ENCODE peak calls at places on chromosomes 16 and 17, in six cellular contexts. One of them, this sample, is unnamed.

GRCh38 chr17:38572665-38573365 is 32.9 kb downstream of the SRCIN1 start:
- DNase-seq in K562: peak; percentile 24
- DNase-seq in GM12878: no peak
- DNase-seq in H1: no peak
- DNase-seq in HepG2: no peak
- DNase-seq in GM12892: peak; percentile 50
- DNase-seq in this sample: peak; percentile 59

GRCh38 chr17:36183001-36183810 is 6.8 kb upstream of the TBC1D3B start:
- DNase-seq in GM12878: no peak
- DNase-seq in H1: peak; percentile 89
- DNase-seq in K562: peak; percentile 33
- DNase-seq in GM12892: peak; percentile 50
- DNase-seq in HepG2: peak; percentile 37
- DNase-seq in this sample: peak; percentile 64

GRCh38 chr16:2428051-2428786 is 1.0 kb upstream of the CCNF start:
- DNase-seq in HepG2: no peak
- DNase-seq in H1: peak; percentile 77
- DNase-seq in GM12892: no peak
- DNase-seq in K562: peak; percentile 87
- DNase-seq in GM12878: no peak
- DNase-seq in this sample: no peak

GRCh38 chr16:10314811-10315210 is 71.0 kb upstream of the ATF7IP2 start:
- DNase-seq in GM12892: no peak
- DNase-seq in K562: peak; percentile 42
- DNase-seq in HepG2: peak; percentile 65
- DNase-seq in H1: no peak
- DNase-seq in GM12878: no peak
- DNase-seq in this sample: no peak

GRCh38 chr17:12667299-12667958 is 1.7 kb downstream of the MYOCD start:
- DNase-seq in GM12892: no peak
- DNase-seq in H1: peak; percentile 52
- DNase-seq in GM12878: no peak
- DNase-seq in HepG2: peak; percentile 62
- DNase-seq in K562: peak; percentile 34
- DNase-seq in this sample: peak; percentile 18

GRCh38 chr17:37494401-37494831 is 4.7 kb downstream of the DUSP14 start:
- DNase-seq in GM12878: no peak
- DNase-seq in H1: no peak
- DNase-seq in HepG2: peak; percentile 51
- DNase-seq in K562: no peak
- DNase-seq in GM12892: no peak
- DNase-seq in this sample: no peak

GRCh38 chr17:57861000-57861736 is 11.3 kb upstream of the MRPS23 start:
- DNase-seq in K562: peak; percentile 62
- DNase-seq in GM12878: no peak
- DNase-seq in HepG2: peak; percentile 94
- DNase-seq in GM12892: no peak
- DNase-seq in H1: peak; percentile 64
- DNase-seq in this sample: no peak

GRCh38 chr17:72387487-72387886 is 266.7 kb downstream of the SOX9 start:
- DNase-seq in HepG2: peak; percentile 39
- DNase-seq in K562: no peak
- DNase-seq in GM12892: no peak
- DNase-seq in GM12878: no peak
- DNase-seq in H1: no peak
- DNase-seq in this sample: no peak

GRCh38 chr17:34370376-34370996 is 7.5 kb upstream of the CCL1 start:
- DNase-seq in K562: no peak
- DNase-seq in HepG2: no peak
- DNase-seq in H1: no peak
- DNase-seq in GM12892: no peak
- DNase-seq in GM12878: no peak
- DNase-seq in this sample: no peak

GRCh38 chr17:81481011-81481799 is 31.4 kb downstream of the ACTG1 start:
- DNase-seq in H1: peak; percentile 70
- DNase-seq in K562: peak; percentile 92
- DNase-seq in HepG2: no peak
- DNase-seq in GM12892: no peak
- DNase-seq in GM12878: no peak
- DNase-seq in this sample: no peak

GRCh38 chr17:29390856-29391631 is 881 bp downstream of the TAOK1 start:
- DNase-seq in GM12892: no peak
- DNase-seq in H1: peak; percentile 78
- DNase-seq in HepG2: peak; percentile 46
- DNase-seq in K562: peak; percentile 56
- DNase-seq in GM12878: no peak
- DNase-seq in this sample: no peak

GRCh38 chr16:4116328-4117249 is at the start of gene ADCY9:
- DNase-seq in GM12878: no peak
- DNase-seq in GM12892: peak; percentile 81
- DNase-seq in HepG2: peak; percentile 50
- DNase-seq in H1: peak; percentile 85
- DNase-seq in K562: peak; percentile 82
- DNase-seq in this sample: peak; percentile 87

GRCh38 chr17:6487243-6488007 is 43.2 kb downstream of the PIMREG start:
- DNase-seq in HepG2: no peak
- DNase-seq in H1: no peak
- DNase-seq in GM12892: no peak
- DNase-seq in GM12878: no peak
- DNase-seq in K562: no peak
- DNase-seq in this sample: no peak

GRCh38 chr17:60065136-60065535 is 13.6 kb downstream of the HEATR6 start:
- DNase-seq in H1: no peak
- DNase-seq in K562: no peak
- DNase-seq in GM12892: no peak
- DNase-seq in HepG2: no peak
- DNase-seq in GM12878: no peak
- DNase-seq in this sample: no peak

GRCh38 chr16:1993731-1994131 is 4.0 kb downstream of the SYNGR3 start:
- DNase-seq in H1: no peak
- DNase-seq in GM12878: no peak
- DNase-seq in K562: peak; percentile 45
- DNase-seq in GM12892: no peak
- DNase-seq in HepG2: peak; percentile 79
- DNase-seq in this sample: no peak

GRCh38 chr16:29825145-29826044 is 5.1 kb downstream of the MVP start:
- DNase-seq in HepG2: no peak
- DNase-seq in H1: no peak
- DNase-seq in GM12892: peak; percentile 72
- DNase-seq in K562: peak; percentile 42
- DNase-seq in GM12878: no peak
- DNase-seq in this sample: peak; percentile 69

GRCh38 chr16:84864266-84864955 is 44.6 kb downstream of the CRISPLD2 start:
- DNase-seq in HepG2: no peak
- DNase-seq in GM12878: no peak
- DNase-seq in GM12892: no peak
- DNase-seq in H1: no peak
- DNase-seq in K562: no peak
- DNase-seq in this sample: no peak

GRCh38 chr16:76668207-76668725 is 391.1 kb downstream of the CNTNAP4 start:
- DNase-seq in GM12892: no peak
- DNase-seq in K562: peak; percentile 58
- DNase-seq in HepG2: peak; percentile 25
- DNase-seq in GM12878: no peak
- DNase-seq in H1: no peak
- DNase-seq in this sample: no peak

GRCh38 chr16:4976079-4976478 is 17.9 kb downstream of the SEC14L5 start:
- DNase-seq in H1: no peak
- DNase-seq in HepG2: no peak
- DNase-seq in GM12892: peak; percentile 63
- DNase-seq in GM12878: peak; percentile 57
- DNase-seq in K562: no peak
- DNase-seq in this sample: peak; percentile 86

GRCh38 chr17:33732116-33732515 is 439.0 kb upstream of the ASIC2 start:
- DNase-seq in GM12892: no peak
- DNase-seq in K562: peak; percentile 35
- DNase-seq in HepG2: peak; percentile 3
- DNase-seq in H1: no peak
- DNase-seq in GM12878: no peak
- DNase-seq in this sample: no peak

GRCh38 chr17:40535924-40536717 is 29.2 kb downstream of the CCR7 start:
- DNase-seq in K562: peak; percentile 94
- DNase-seq in HepG2: no peak
- DNase-seq in H1: no peak
- DNase-seq in GM12892: no peak
- DNase-seq in GM12878: no peak
- DNase-seq in this sample: no peak

GRCh38 chr17:17985555-17985954 is 12.9 kb downstream of the DRC3 start:
- DNase-seq in HepG2: no peak
- DNase-seq in GM12892: no peak
- DNase-seq in H1: no peak
- DNase-seq in K562: peak; percentile 21
- DNase-seq in GM12878: no peak
- DNase-seq in this sample: no peak
- TF ChIP-seq TAF1 in HepG2: no peak
- TF ChIP-seq TAF1 in GM12892: no peak
- TF ChIP-seq TAF1 in H1: no peak
- TF ChIP-seq TAF1 in K562: no peak
- TF ChIP-seq TAF1 in GM12878: no peak
- TF ChIP-seq TAF1 in this sample: no peak

GRCh38 chr17:8162232-8162996 is at the start of gene VAMP2:
- DNase-seq in K562: peak; percentile 69
- DNase-seq in HepG2: no peak
- DNase-seq in GM12878: no peak
- DNase-seq in H1: no peak
- DNase-seq in GM12892: peak; percentile 83
- DNase-seq in this sample: no peak
- TF ChIP-seq POLR2A in K562: no peak
- TF ChIP-seq POLR2A in HepG2: no peak
- TF ChIP-seq POLR2A in GM12878: peak; percentile 93
- TF ChIP-seq POLR2A in H1: peak; percentile 18
- TF ChIP-seq POLR2A in GM12892: peak; percentile 84
- TF ChIP-seq POLR2A in this sample: peak; percentile 70

GRCh38 chr17:41773190-41773588 is 13.3 kb downstream of the JUP start:
- DNase-seq in K562: no peak
- DNase-seq in GM12892: no peak
- DNase-seq in GM12878: no peak
- DNase-seq in H1: peak; percentile 57
- DNase-seq in HepG2: peak; percentile 79
- DNase-seq in this sample: no peak

GRCh38 chr17:41772586-41773189 is 13.8 kb downstream of the JUP start:
- DNase-seq in HepG2: peak; percentile 83
- DNase-seq in H1: no peak
- DNase-seq in K562: no peak
- DNase-seq in GM12878: no peak
- DNase-seq in GM12892: no peak
- DNase-seq in this sample: no peak

GRCh38 chr17:41773731-41774193 is 12.7 kb downstream of the JUP start:
- DNase-seq in HepG2: no peak
- DNase-seq in K562: no peak
- DNase-seq in H1: no peak
- DNase-seq in GM12878: no peak
- DNase-seq in GM12892: no peak
- DNase-seq in this sample: no peak

GRCh38 chr17:41771389-41772206 is 14.9 kb downstream of the JUP start:
- DNase-seq in K562: no peak
- DNase-seq in GM12878: no peak
- DNase-seq in HepG2: no peak
- DNase-seq in H1: no peak
- DNase-seq in GM12892: no peak
- DNase-seq in this sample: no peak

DNA sequence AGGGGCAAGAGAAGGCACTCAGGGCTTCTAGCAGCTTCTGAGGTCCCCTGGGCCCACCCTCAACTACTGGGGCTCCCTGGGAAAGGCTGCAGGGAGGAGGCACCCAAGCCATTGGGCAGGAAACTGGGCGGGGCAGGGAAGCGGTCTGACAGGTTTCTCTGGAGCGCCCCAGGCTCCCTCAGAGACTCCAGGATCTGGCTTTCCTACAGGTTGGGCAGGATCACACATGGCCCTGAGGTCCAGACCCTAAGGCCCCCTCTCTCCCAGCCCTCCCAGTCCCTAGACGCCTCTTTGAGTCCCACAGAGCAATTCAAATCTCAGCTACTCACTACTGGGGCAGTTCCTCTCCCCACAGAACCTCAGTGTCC is 14.3 kb downstream of the JUP start:
- DNase-seq in GM12892: no peak
- DNase-seq in GM12878: no peak
- DNase-seq in K562: no peak
- DNase-seq in H1: peak; percentile 64
- DNase-seq in HepG2: no peak
- DNase-seq in this sample: no peak
- TF ChIP-seq TAF1 in GM12892: no peak
- TF ChIP-seq TAF1 in GM12878: no peak
- TF ChIP-seq TAF1 in K562: no peak
- TF ChIP-seq TAF1 in H1: peak; percentile 29
- TF ChIP-seq TAF1 in HepG2: no peak
- TF ChIP-seq TAF1 in this sample: no peak

GRCh38 chr17:75209061-75209460 is 3.6 kb downstream of the NUP85 start:
- DNase-seq in GM12878: no peak
- DNase-seq in K562: no peak
- DNase-seq in H1: no peak
- DNase-seq in GM12892: no peak
- DNase-seq in HepG2: no peak
- DNase-seq in this sample: no peak

GRCh38 chr17:75208161-75208560 is 2.7 kb downstream of the NUP85 start:
- DNase-seq in GM12878: no peak
- DNase-seq in H1: no peak
- DNase-seq in K562: no peak
- DNase-seq in GM12892: no peak
- DNase-seq in HepG2: no peak
- DNase-seq in this sample: no peak

GRCh38 chr17:75207760-75208159 is 2.3 kb downstream of the NUP85 start:
- DNase-seq in H1: no peak
- DNase-seq in HepG2: no peak
- DNase-seq in GM12878: no peak
- DNase-seq in GM12892: no peak
- DNase-seq in K562: no peak
- DNase-seq in this sample: no peak

GRCh38 chr17:75205793-75206163 is 299 bp downstream of the NUP85 start:
- DNase-seq in K562: no peak
- DNase-seq in GM12878: no peak
- DNase-seq in HepG2: no peak
- DNase-seq in GM12892: no peak
- DNase-seq in H1: no peak
- DNase-seq in this sample: no peak

DNA sequence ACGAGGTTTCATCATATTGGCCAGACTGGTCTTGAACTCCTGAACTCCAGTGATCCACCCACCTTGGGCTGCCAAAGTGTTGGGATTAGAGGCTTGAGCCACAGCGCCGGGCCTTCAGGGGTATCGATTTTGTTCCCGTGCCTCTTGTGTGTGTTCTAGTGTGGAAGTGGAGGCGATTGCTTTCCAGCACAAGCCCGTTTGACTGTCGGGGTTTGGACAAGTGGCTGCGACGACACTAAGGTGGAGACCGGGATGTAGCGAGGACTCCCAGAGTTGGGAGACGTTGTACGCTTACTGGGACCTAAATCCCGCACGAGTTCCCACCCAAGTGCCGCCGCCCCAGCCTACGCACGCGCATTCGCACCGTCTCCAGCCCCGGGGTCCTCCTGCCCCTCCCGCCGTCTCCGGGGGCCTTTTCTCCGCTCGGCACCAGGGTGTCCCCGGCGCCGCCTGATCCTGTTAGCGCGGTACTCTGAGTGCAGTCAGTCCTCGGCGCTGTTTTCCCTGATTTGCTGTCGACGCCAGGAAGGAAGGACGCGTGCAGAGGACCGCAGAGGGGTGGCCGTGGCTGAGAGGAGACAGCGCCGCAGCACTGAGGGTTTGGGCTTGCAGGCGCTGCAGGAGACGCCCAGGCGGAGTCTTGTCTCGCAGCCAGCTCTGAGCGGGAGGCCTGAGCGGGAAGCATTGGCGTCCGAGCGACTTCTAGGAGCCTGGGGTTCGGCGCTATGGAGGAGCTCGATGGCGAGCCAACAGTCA is at the start of gene NUP85:
- DNase-seq in K562: peak; percentile 96
- DNase-seq in GM12892: peak; percentile 99
- DNase-seq in HepG2: peak; percentile 96
- DNase-seq in H1: peak; percentile 96
- DNase-seq in GM12878: peak; percentile 66
- DNase-seq in this sample: peak; percentile 95
- TF ChIP-seq POLR2A in K562: peak; percentile 94
- TF ChIP-seq POLR2A in GM12892: peak; percentile 90
- TF ChIP-seq POLR2A in HepG2: peak; percentile 87
- TF ChIP-seq POLR2A in H1: peak; percentile 79
- TF ChIP-seq POLR2A in GM12878: peak; percentile 93
- TF ChIP-seq POLR2A in this sample: peak; percentile 89

This sample was measured in GM12891.